ENCODE peak calls at places on chromosomes 6 and 20, in nine cellular contexts. U is MM.1S; B is AG09309; J is ascending aorta; M is uterus; Z is WTC11; K is thyroid gland; D is CD8-positive, alpha-beta T cell; O is RWPE1. I is an unnamed sample.

GRCh38 chr6:90233994-90234393 is 62.6 kb downstream of the BACH2 start:
- DNase-seq in B (no peak), O (no peak), D (peak), Z (no peak), J (no peak), M (no peak), U (no peak), K (no peak), I (no peak)

GRCh38 chr6:1313755-1314503 is 2.0 kb downstream of the FOXQ1 start:
- DNase-seq in D (no peak), K (peak), U (no peak), M (no peak), J (no peak), B (no peak), O (peak), Z (peak), I (no peak)

GRCh38 chr20:21548390-21549035 is 34.6 kb upstream of the NKX2-2 start:
- DNase-seq in O (no peak), U (peak), M (no peak), Z (no peak), B (no peak), D (no peak), J (no peak), K (no peak), I (peak)

GRCh38 chr6:139142267-139142666 is 7.4 kb downstream of the HECA start:
- DNase-seq in Z (no peak), J (no peak), D (no peak), O (no peak), K (no peak), B (no peak), M (no peak), U (no peak), I (no peak)

GRCh38 chr6:143215363-143215762 is 154.7 kb downstream of the AIG1 start:
- DNase-seq in J (no peak), Z (no peak), D (no peak), K (no peak), M (no peak), B (no peak), O (no peak), U (no peak), I (no peak)

GRCh38 chr6:147947521-147947920 is 395.1 kb upstream of the SASH1 start:
- DNase-seq in U (no peak), J (no peak), B (peak), K (no peak), M (peak), D (no peak), O (no peak), Z (no peak), I (no peak)

GRCh38 chr6:108174371-108175175 is 8.8 kb downstream of the NR2E1 start:
- DNase-seq in J (peak), U (no peak), Z (peak), D (no peak), B (no peak), O (no peak), M (no peak), K (peak), I (no peak)

GRCh38 chr6:43870660-43871061 is 100.7 kb downstream of the VEGFA start:
- DNase-seq in Z (no peak), B (no peak), O (no peak), U (no peak), M (peak), J (no peak), D (no peak), K (no peak), I (no peak)

GRCh38 chr6:150622941-150623874 is 23.5 kb downstream of the PLEKHG1 start:
- DNase-seq in J (no peak), U (peak), M (no peak), O (no peak), Z (no peak), B (no peak), D (no peak), K (no peak), I (no peak)

GRCh38 chr6:54071941-54072340 is 39.3 kb upstream of the MLIP start:
- DNase-seq in D (no peak), U (no peak), O (no peak), J (no peak), Z (no peak), K (no peak), B (no peak), M (no peak), I (no peak)

GRCh38 chr20:61628901-61629300 is 376.8 kb downstream of the CDH4 start:
- DNase-seq in M (no peak), U (no peak), Z (no peak), O (no peak), K (peak), J (no peak), D (no peak), B (no peak), I (no peak)

GRCh38 chr6:11763460-11764249 is 14.9 kb downstream of the ADTRP start:
- DNase-seq in B (no peak), K (no peak), U (no peak), Z (no peak), D (no peak), J (no peak), M (no peak), O (no peak), I (no peak)
- TF ChIP-seq CTCF in B (no peak), K (no peak), U (no peak), Z (no peak), D (no peak), J (no peak), M (no peak), O (no peak), I (no peak)

GRCh38 chr20:53136473-53136872 is 164.3 kb downstream of the TSHZ2 start:
- DNase-seq in Z (no peak), J (no peak), U (no peak), K (no peak), O (no peak), M (no peak), B (no peak), D (no peak), I (no peak)

GRCh38 chr20:53129557-53129956 is 157.4 kb downstream of the TSHZ2 start:
- DNase-seq in B (no peak), K (no peak), M (no peak), J (no peak), O (no peak), Z (no peak), D (no peak), U (no peak), I (no peak)

GRCh38 chr20:53133628-53134027 is 161.5 kb downstream of the TSHZ2 start:
- DNase-seq in B (no peak), U (no peak), M (no peak), Z (no peak), J (no peak), K (no peak), D (no peak), O (no peak), I (no peak)

GRCh38 chr20:53130819-53131218 is 158.7 kb downstream of the TSHZ2 start:
- DNase-seq in D (no peak), Z (no peak), M (no peak), B (no peak), J (no peak), O (no peak), U (no peak), K (no peak), I (no peak)

GRCh38 chr20:53133134-53133533 is 161.0 kb downstream of the TSHZ2 start:
- DNase-seq in O (no peak), J (no peak), B (no peak), D (no peak), Z (no peak), M (no peak), U (no peak), K (no peak), I (no peak)
- TF ChIP-seq CTCF in O (no peak), J (no peak), B (no peak), D (no peak), Z (no peak), M (no peak), U (no peak), K (no peak), I (no peak)

GRCh38 chr6:38337819-38338465 is 301.8 kb downstream of the BTBD9 start:
- DNase-seq in U (no peak), Z (no peak), J (no peak), K (no peak), B (peak), M (no peak), O (peak), D (no peak), I (no peak)
- TF ChIP-seq CTCF in U (no peak), Z (no peak), J (no peak), K (no peak), B (peak), M (no peak), O (no peak), D (no peak), I (peak)

GRCh38 chr6:109183109-109183508 is 87.8 kb downstream of the CEP57L1 start:
- DNase-seq in Z (no peak), U (no peak), B (no peak), O (peak), D (no peak), M (no peak), K (no peak), J (no peak), I (no peak)
- TF ChIP-seq CTCF in Z (no peak), U (no peak), B (no peak), O (no peak), D (no peak), M (no peak), K (no peak), J (no peak), I (no peak)

DNA sequence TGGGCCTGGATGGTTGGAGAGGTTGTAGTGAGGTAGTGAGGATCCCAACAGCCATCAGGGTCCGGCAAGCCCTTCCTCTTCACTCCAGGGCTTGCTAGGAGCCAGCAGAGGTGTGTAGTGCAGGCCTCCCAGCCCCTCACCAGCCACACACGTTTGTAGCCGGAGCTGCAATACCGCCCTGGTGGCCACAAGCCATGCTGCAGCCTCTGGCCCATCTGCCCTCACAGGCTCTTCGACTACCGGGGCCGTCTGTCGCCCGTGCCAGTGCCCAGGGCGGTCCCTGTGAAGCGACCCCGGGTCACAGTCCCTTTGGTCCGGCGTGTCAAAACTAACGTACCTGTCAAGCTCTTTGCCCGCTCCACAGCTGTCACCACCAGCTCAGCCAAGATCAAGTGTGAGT is 36.4 kb downstream of the EIF2S2 start:
- DNase-seq in K (no peak), J (no peak), U (no peak), Z (peak), D (no peak), O (no peak), B (no peak), M (no peak), I (no peak)
- TF ChIP-seq CTCF in K (no peak), J (no peak), U (peak), Z (no peak), D (no peak), O (no peak), B (peak), M (no peak), I (peak)